ENCODE peak calls at places on chromosomes 7 and 10, in six cellular contexts. X is T-helper 22 cell, O is AG20443, G is mammary epithelial cell, Z is neural progenitor cell, S is sigmoid colon. U is an unnamed sample.

GRCh38 chr7:95772771-95773581 is 622 bp downstream of the DYNC1I1 start:
- DNase-seq in O (peak), G (peak), X (no peak), S (peak), Z (peak), U (no peak)

GRCh38 chr7:55280031-55280454 is 85.1 kb upstream of the LANCL2 start:
- DNase-seq in X (peak), O (peak), Z (peak), S (no peak), G (peak), U (peak)

GRCh38 chr10:93745411-93746065 is 12.2 kb upstream of the LGI1 start:
- DNase-seq in X (no peak), O (peak), Z (peak), S (no peak), G (no peak), U (peak)

GRCh38 chr7:66153691-66154090 is 39.0 kb downstream of the CRCP start:
- DNase-seq in G (no peak), X (no peak), O (no peak), S (no peak), Z (no peak), U (no peak)

GRCh38 chr7:17434841-17435692 is 136.6 kb downstream of the AHR start:
- DNase-seq in Z (no peak), X (no peak), O (no peak), G (peak), S (no peak), U (no peak)

GRCh38 chr10:22554481-22555182 is 159.7 kb downstream of the PIP4K2A start:
- DNase-seq in X (no peak), Z (peak), O (peak), S (peak), G (no peak), U (peak)

GRCh38 chr7:94324380-94325120 is 70.1 kb upstream of the COL1A2 start:
- DNase-seq in Z (no peak), G (no peak), O (peak), S (no peak), X (no peak), U (peak)

GRCh38 chr7:134075799-134076198 is 51.3 kb upstream of the LRGUK start:
- DNase-seq in X (no peak), Z (no peak), O (no peak), S (no peak), G (no peak), U (no peak)

GRCh38 chr7:39582536-39582935 is 16.3 kb downstream of the YAE1 start:
- DNase-seq in X (no peak), Z (peak), G (no peak), S (no peak), O (no peak), U (no peak)

GRCh38 chr10:4981722-4982471 is 18.7 kb downstream of the AKR1C1 start:
- DNase-seq in G (peak), O (no peak), X (no peak), Z (peak), S (no peak), U (no peak)

GRCh38 chr7:94834359-94834758 is 73.0 kb upstream of the PPP1R9A start:
- DNase-seq in Z (no peak), X (no peak), O (no peak), G (no peak), S (no peak), U (no peak)

GRCh38 chr10:93873427-93874115 is 20.2 kb upstream of the SLC35G1 start:
- DNase-seq in X (no peak), O (no peak), S (no peak), Z (no peak), G (peak), U (no peak)

GRCh38 chr10:69464801-69465401 is 13.6 kb downstream of the TSPAN15 start:
- DNase-seq in X (no peak), Z (no peak), O (peak), G (no peak), S (peak), U (no peak)

GRCh38 chr7:128136215-128136597 is 104.9 kb upstream of the LEP start:
- DNase-seq in S (no peak), O (no peak), X (no peak), Z (peak), G (no peak), U (no peak)

GRCh38 chr7:149624006-149624405 is 126.4 kb upstream of the ZNF746 start:
- DNase-seq in O (peak), S (peak), Z (peak), G (peak), X (peak), U (no peak)

GRCh38 chr7:136869991-136870798 is 1.7 kb downstream of the CHRM2 start:
- DNase-seq in X (no peak), O (peak), Z (peak), G (no peak), S (peak), U (no peak)

GRCh38 chr7:116339564-116339963 is 129.2 kb downstream of the TES start:
- DNase-seq in S (no peak), O (no peak), Z (no peak), G (no peak), X (no peak), U (no peak)

GRCh38 chr7:130632111-130632510 is 36.4 kb downstream of the COPG2 start:
- DNase-seq in Z (no peak), O (no peak), S (no peak), X (no peak), G (peak), U (peak)

GRCh38 chr10:121722665-121723064 is 124.4 kb upstream of the FGFR2 start:
- DNase-seq in O (no peak), X (no peak), Z (no peak), G (peak), S (no peak), U (peak)

GRCh38 chr7:104328308-104328969 is at the start of gene LHFPL3:
- DNase-seq in Z (peak), O (peak), G (no peak), S (no peak), X (no peak), U (no peak)

GRCh38 chr7:1557006-1557405 is 1.0 kb upstream of the TMEM184A start:
- DNase-seq in X (no peak), G (no peak), Z (no peak), S (no peak), O (no peak), U (no peak)

GRCh38 chr7:8172372-8173354 is 89.3 kb downstream of the ICA1 start:
- DNase-seq in S (no peak), Z (no peak), X (no peak), G (no peak), O (no peak), U (no peak)